ENCODE peak calls at places on chromosomes 11 and 22, in eight cellular contexts. W, F, K, U, R, I, X and Q are unnamed samples.

GRCh38 chr11:116972692-116973091 is 125.5 kb downstream of the SIK3 start:
- DNase-seq in F (no peak), K (no peak), U (no peak), I (no peak), X (no peak), R (no peak), W (no peak), Q (no peak)

GRCh38 chr11:64906314-64906635 is 10.7 kb downstream of the ATG2A start:
- DNase-seq in I (no peak), R (no peak), K (no peak), F (no peak), X (no peak), U (no peak), W (no peak), Q (no peak)

GRCh38 chr11:31779268-31779879 is 31.7 kb downstream of the PAX6 start:
- DNase-seq in K (no peak), F (peak; percentile 52), I (no peak), W (peak; percentile 42), X (no peak), U (no peak), R (no peak), Q (no peak)

GRCh38 chr22:41595703-41596102 is 6.1 kb upstream of the PMM1 start:
- DNase-seq in I (no peak), W (no peak), R (no peak), F (no peak), U (no peak), K (peak; percentile 9), X (no peak), Q (no peak)

GRCh38 chr11:36271794-36272409 is 17.3 kb downstream of the COMMD9 start:
- DNase-seq in W (no peak), X (no peak), F (no peak), U (no peak), I (no peak), K (no peak), R (no peak), Q (no peak)

GRCh38 chr22:38172016-38172431 is 9.6 kb downstream of the PLA2G6 start:
- DNase-seq in I (no peak), K (no peak), R (no peak), X (no peak), F (peak; percentile 23), W (peak; percentile 56), U (no peak), Q (no peak)

GRCh38 chr22:22076937-22077703 is 94.5 kb upstream of the TOP3B start:
- DNase-seq in K (no peak), F (no peak), I (no peak), R (no peak), U (no peak), X (no peak), W (no peak), Q (no peak)

GRCh38 chr22:20526628-20527355 is 19.4 kb downstream of the MED15 start:
- DNase-seq in R (no peak), F (no peak), K (no peak), I (no peak), W (peak; percentile 78), X (peak; percentile 85), U (no peak), Q (no peak)

GRCh38 chr11:41533761-41534160 is 74.3 kb upstream of the LRRC4C start:
- DNase-seq in X (no peak), I (no peak), W (no peak), F (peak; percentile 20), R (no peak), U (no peak), K (no peak), Q (no peak)

GRCh38 chr11:15006139-15006759 is 34.1 kb upstream of the CALCA start:
- DNase-seq in U (no peak), W (peak; percentile 13), R (no peak), X (peak; percentile 56), K (no peak), F (peak; percentile 28), I (no peak), Q (no peak)

GRCh38 chr11:45554230-45554967 is 111.0 kb downstream of the CHST1 start:
- DNase-seq in W (no peak), I (no peak), K (no peak), F (no peak), X (no peak), R (no peak), U (no peak), Q (no peak)

GRCh38 chr11:1644601-1645356 is 15.2 kb downstream of the KRTAP5-5 start:
- DNase-seq in I (no peak), K (peak; percentile 50), R (no peak), U (no peak), F (no peak), W (no peak), X (no peak), Q (no peak)